ENCODE peak calls at places on chromosomes 4 and X, in seven cellular contexts. One of them, this sample, is unnamed. For H3K4me1 and H3K9me3, the result is how much of the 10 kb centered on the place peaks cover.

GRCh38 chr4:22712105-22712504 is 19.4 kb downstream of the GBA3 start:
- DNase-seq in adrenal gland: no peak
- DNase-seq in CD8-positive, alpha-beta memory T cell: no peak
- DNase-seq in PC-9: no peak
- DNase-seq in sigmoid colon: no peak
- DNase-seq in SJSA1: no peak
- DNase-seq in fibroblast of lung: no peak
- DNase-seq in this sample: no peak

GRCh38 chr4:82592639-82593038 is 30.9 kb upstream of the TMEM150C start:
- DNase-seq in adrenal gland: no peak
- DNase-seq in CD8-positive, alpha-beta memory T cell: no peak
- DNase-seq in PC-9: no peak
- DNase-seq in sigmoid colon: no peak
- DNase-seq in SJSA1: no peak
- DNase-seq in fibroblast of lung: no peak
- DNase-seq in this sample: no peak

GRCh38 chrX:103779156-103779555 is 2.5 kb downstream of the PLP1 start:
- DNase-seq in adrenal gland: peak
- DNase-seq in CD8-positive, alpha-beta memory T cell: no peak
- DNase-seq in PC-9: no peak
- DNase-seq in sigmoid colon: no peak
- DNase-seq in SJSA1: no peak
- DNase-seq in fibroblast of lung: no peak
- DNase-seq in this sample: no peak

GRCh38 chrX:152646961-152647360 is 9.3 kb downstream of the GABRQ start:
- DNase-seq in adrenal gland: no peak
- DNase-seq in CD8-positive, alpha-beta memory T cell: no peak
- DNase-seq in PC-9: no peak
- DNase-seq in sigmoid colon: no peak
- DNase-seq in SJSA1: no peak
- DNase-seq in fibroblast of lung: no peak
- DNase-seq in this sample: no peak

GRCh38 chrX:128634754-128635153 is 582.6 kb upstream of the ACTRT1 start:
- DNase-seq in adrenal gland: no peak
- DNase-seq in CD8-positive, alpha-beta memory T cell: no peak
- DNase-seq in PC-9: no peak
- DNase-seq in sigmoid colon: no peak
- DNase-seq in SJSA1: no peak
- DNase-seq in fibroblast of lung: no peak
- DNase-seq in this sample: no peak

GRCh38 chr4:190019023-190019858 is 7.8 kb downstream of the FRG2 start:
- DNase-seq in adrenal gland: no peak
- DNase-seq in CD8-positive, alpha-beta memory T cell: no peak
- DNase-seq in PC-9: no peak
- DNase-seq in sigmoid colon: no peak
- DNase-seq in SJSA1: no peak
- DNase-seq in fibroblast of lung: no peak
- DNase-seq in this sample: no peak

GRCh38 chr4:84852081-84852480 is 114.4 kb downstream of the WDFY3 start:
- DNase-seq in adrenal gland: no peak
- DNase-seq in CD8-positive, alpha-beta memory T cell: no peak
- DNase-seq in PC-9: no peak
- DNase-seq in sigmoid colon: no peak
- DNase-seq in SJSA1: no peak
- DNase-seq in fibroblast of lung: peak
- DNase-seq in this sample: no peak

GRCh38 chr4:19030536-19030935 is 1009.0 kb upstream of the LCORL start:
- DNase-seq in adrenal gland: no peak
- DNase-seq in CD8-positive, alpha-beta memory T cell: no peak
- DNase-seq in PC-9: no peak
- DNase-seq in sigmoid colon: no peak
- DNase-seq in SJSA1: no peak
- DNase-seq in fibroblast of lung: no peak
- DNase-seq in this sample: no peak

GRCh38 chr4:39330353-39330752 is 35.8 kb downstream of the RFC1 start:
- DNase-seq in adrenal gland: no peak
- DNase-seq in CD8-positive, alpha-beta memory T cell: no peak
- DNase-seq in PC-9: no peak
- DNase-seq in sigmoid colon: no peak
- DNase-seq in SJSA1: no peak
- DNase-seq in fibroblast of lung: no peak
- DNase-seq in this sample: no peak

GRCh38 chr4:23458061-23458460 is 431.8 kb downstream of the PPARGC1A start:
- DNase-seq in adrenal gland: no peak
- DNase-seq in CD8-positive, alpha-beta memory T cell: no peak
- DNase-seq in PC-9: no peak
- DNase-seq in sigmoid colon: no peak
- DNase-seq in SJSA1: no peak
- DNase-seq in fibroblast of lung: no peak
- DNase-seq in this sample: no peak

GRCh38 chr4:8368998-8369397 is 71.5 kb downstream of the ACOX3 start:
- DNase-seq in adrenal gland: no peak
- DNase-seq in CD8-positive, alpha-beta memory T cell: no peak
- DNase-seq in PC-9: no peak
- DNase-seq in sigmoid colon: no peak
- DNase-seq in SJSA1: no peak
- DNase-seq in fibroblast of lung: no peak
- DNase-seq in this sample: no peak

GRCh38 chr4:71074452-71075299 is 81.2 kb downstream of the DCK start:
- DNase-seq in adrenal gland: no peak
- DNase-seq in CD8-positive, alpha-beta memory T cell: no peak
- DNase-seq in PC-9: no peak
- DNase-seq in sigmoid colon: no peak
- DNase-seq in SJSA1: no peak
- DNase-seq in fibroblast of lung: no peak
- DNase-seq in this sample: no peak

GRCh38 chr4:10746371-10747143 is 62.0 kb upstream of the CLNK start:
- DNase-seq in adrenal gland: no peak
- DNase-seq in CD8-positive, alpha-beta memory T cell: no peak
- DNase-seq in PC-9: no peak
- DNase-seq in sigmoid colon: no peak
- DNase-seq in SJSA1: no peak
- DNase-seq in fibroblast of lung: peak
- DNase-seq in this sample: no peak
- H3K27ac ChIP-seq in adrenal gland: no peak
- H3K27ac ChIP-seq in CD8-positive, alpha-beta memory T cell: no peak
- H3K27ac ChIP-seq in PC-9: no peak
- H3K27ac ChIP-seq in sigmoid colon: no peak
- H3K27ac ChIP-seq in SJSA1: no peak
- H3K27ac ChIP-seq in fibroblast of lung: no peak
- H3K27ac ChIP-seq in this sample: no peak

GRCh38 chr4:133550436-133550835 is 401.3 kb downstream of the PCDH10 start:
- DNase-seq in adrenal gland: no peak
- DNase-seq in CD8-positive, alpha-beta memory T cell: no peak
- DNase-seq in PC-9: no peak
- DNase-seq in sigmoid colon: no peak
- DNase-seq in SJSA1: no peak
- DNase-seq in fibroblast of lung: no peak
- DNase-seq in this sample: no peak
- H3K4me1 ChIP-seq in adrenal gland: under half
- H3K4me1 ChIP-seq in CD8-positive, alpha-beta memory T cell: under half
- H3K4me1 ChIP-seq in PC-9: under half
- H3K4me1 ChIP-seq in sigmoid colon: under half
- H3K4me1 ChIP-seq in SJSA1: under half
- H3K4me1 ChIP-seq in fibroblast of lung: under half
- H3K4me1 ChIP-seq in this sample: under half

GRCh38 chr4:43296946-43297528 is 404.5 kb downstream of the GRXCR1 start:
- DNase-seq in adrenal gland: no peak
- DNase-seq in CD8-positive, alpha-beta memory T cell: no peak
- DNase-seq in PC-9: no peak
- DNase-seq in sigmoid colon: no peak
- DNase-seq in SJSA1: no peak
- DNase-seq in fibroblast of lung: no peak
- DNase-seq in this sample: no peak
- H3K9me3 ChIP-seq in adrenal gland: under half
- H3K9me3 ChIP-seq in CD8-positive, alpha-beta memory T cell: under half
- H3K9me3 ChIP-seq in PC-9: under half
- H3K9me3 ChIP-seq in sigmoid colon: under half
- H3K9me3 ChIP-seq in SJSA1: under half
- H3K9me3 ChIP-seq in fibroblast of lung: under half
- H3K9me3 ChIP-seq in this sample: under half

GRCh38 chr4:102823897-102824296 is 3.5 kb downstream of the UBE2D3 start:
- DNase-seq in adrenal gland: no peak
- DNase-seq in CD8-positive, alpha-beta memory T cell: no peak
- DNase-seq in PC-9: no peak
- DNase-seq in sigmoid colon: no peak
- DNase-seq in SJSA1: no peak
- DNase-seq in fibroblast of lung: peak
- DNase-seq in this sample: no peak

GRCh38 chr4:102823464-102823863 is 3.9 kb downstream of the UBE2D3 start:
- DNase-seq in adrenal gland: no peak
- DNase-seq in CD8-positive, alpha-beta memory T cell: no peak
- DNase-seq in PC-9: no peak
- DNase-seq in sigmoid colon: no peak
- DNase-seq in SJSA1: no peak
- DNase-seq in fibroblast of lung: no peak
- DNase-seq in this sample: no peak

GRCh38 chr4:102826105-102826889 is 1.1 kb downstream of the UBE2D3 start:
- DNase-seq in adrenal gland: no peak
- DNase-seq in CD8-positive, alpha-beta memory T cell: no peak
- DNase-seq in PC-9: no peak
- DNase-seq in sigmoid colon: no peak
- DNase-seq in SJSA1: no peak
- DNase-seq in fibroblast of lung: no peak
- DNase-seq in this sample: no peak

GRCh38 chr4:102825261-102826071 is 1.9 kb downstream of the UBE2D3 start:
- DNase-seq in adrenal gland: peak
- DNase-seq in CD8-positive, alpha-beta memory T cell: peak
- DNase-seq in PC-9: no peak
- DNase-seq in sigmoid colon: peak
- DNase-seq in SJSA1: no peak
- DNase-seq in fibroblast of lung: peak
- DNase-seq in this sample: peak

DNA sequence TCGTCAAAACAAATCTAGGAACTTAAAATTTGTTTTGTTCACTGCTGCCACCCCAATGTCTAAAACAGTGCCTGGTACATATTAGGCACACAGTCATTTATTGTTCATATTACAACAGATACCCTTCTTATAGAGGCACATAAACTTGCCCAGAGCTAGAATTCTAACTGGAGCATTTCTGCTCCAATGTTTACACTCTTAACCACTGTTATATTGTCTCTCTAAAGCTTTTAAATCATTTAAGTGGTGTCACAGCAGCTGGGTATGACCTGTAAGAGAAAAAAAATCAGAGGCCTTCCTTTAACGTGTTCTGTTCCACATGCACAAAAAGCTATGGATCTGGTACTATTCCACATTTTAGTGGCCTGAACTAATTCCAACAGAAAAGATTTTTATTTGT is 3.0 kb downstream of the UBE2D3 start:
- DNase-seq in adrenal gland: no peak
- DNase-seq in CD8-positive, alpha-beta memory T cell: no peak
- DNase-seq in PC-9: no peak
- DNase-seq in sigmoid colon: no peak
- DNase-seq in SJSA1: no peak
- DNase-seq in fibroblast of lung: peak
- DNase-seq in this sample: no peak
- H3K27ac ChIP-seq in adrenal gland: peak
- H3K27ac ChIP-seq in CD8-positive, alpha-beta memory T cell: peak
- H3K27ac ChIP-seq in PC-9: peak
- H3K27ac ChIP-seq in sigmoid colon: peak
- H3K27ac ChIP-seq in SJSA1: no peak
- H3K27ac ChIP-seq in fibroblast of lung: peak
- H3K27ac ChIP-seq in this sample: no peak

GRCh38 chrX:120751683-120752082 is 121.8 kb upstream of the C1GALT1C1 start:
- DNase-seq in adrenal gland: no peak
- DNase-seq in CD8-positive, alpha-beta memory T cell: no peak
- DNase-seq in PC-9: no peak
- DNase-seq in sigmoid colon: no peak
- DNase-seq in SJSA1: no peak
- DNase-seq in fibroblast of lung: no peak
- DNase-seq in this sample: no peak

GRCh38 chrX:120755066-120755846 is 120.4 kb downstream of the CT47B1 start:
- DNase-seq in adrenal gland: no peak
- DNase-seq in CD8-positive, alpha-beta memory T cell: no peak
- DNase-seq in PC-9: no peak
- DNase-seq in sigmoid colon: no peak
- DNase-seq in SJSA1: no peak
- DNase-seq in fibroblast of lung: no peak
- DNase-seq in this sample: no peak

GRCh38 chrX:120753413-120754251 is 122.0 kb downstream of the CT47B1 start:
- DNase-seq in adrenal gland: no peak
- DNase-seq in CD8-positive, alpha-beta memory T cell: no peak
- DNase-seq in PC-9: no peak
- DNase-seq in sigmoid colon: no peak
- DNase-seq in SJSA1: no peak
- DNase-seq in fibroblast of lung: no peak
- DNase-seq in this sample: no peak

GRCh38 chrX:120750381-120750780 is 120.5 kb upstream of the C1GALT1C1 start:
- DNase-seq in adrenal gland: no peak
- DNase-seq in CD8-positive, alpha-beta memory T cell: no peak
- DNase-seq in PC-9: no peak
- DNase-seq in sigmoid colon: no peak
- DNase-seq in SJSA1: no peak
- DNase-seq in fibroblast of lung: no peak
- DNase-seq in this sample: no peak

DNA sequence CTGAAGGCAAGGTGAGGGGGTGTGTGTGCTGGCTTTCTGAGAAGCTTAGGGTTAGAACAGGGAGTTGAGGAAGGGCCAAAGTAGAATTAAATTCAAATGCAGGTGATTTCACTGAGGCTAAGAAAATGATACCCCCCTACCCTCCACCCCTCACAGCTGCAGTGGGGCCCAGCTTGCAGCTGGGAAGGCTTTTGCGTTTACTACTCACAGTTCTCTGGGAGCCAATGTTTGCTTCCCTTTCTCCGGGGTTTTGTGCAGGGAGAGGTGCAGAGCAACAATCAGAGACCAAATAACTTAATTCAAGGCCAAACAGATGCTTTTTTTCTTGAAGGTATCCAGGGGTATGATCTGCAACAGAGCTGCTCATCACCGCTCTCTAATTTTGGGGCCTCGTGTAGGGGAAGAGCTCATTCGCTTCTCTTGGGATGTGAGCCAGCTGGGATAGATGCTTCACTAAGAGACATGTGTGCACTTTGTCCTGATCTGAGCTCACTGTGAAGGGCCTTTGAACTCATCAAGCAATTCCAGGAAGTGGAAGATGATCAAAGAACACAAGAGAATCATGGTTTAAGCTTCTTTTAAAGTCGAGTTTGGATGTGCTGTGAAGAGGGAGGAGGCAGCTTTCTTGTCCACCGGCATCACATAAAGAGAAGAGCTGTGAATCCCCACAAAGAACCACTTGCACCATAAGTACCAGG is 122.7 kb upstream of the C1GALT1C1 start:
- DNase-seq in adrenal gland: no peak
- DNase-seq in CD8-positive, alpha-beta memory T cell: no peak
- DNase-seq in PC-9: no peak
- DNase-seq in sigmoid colon: no peak
- DNase-seq in SJSA1: no peak
- DNase-seq in fibroblast of lung: no peak
- DNase-seq in this sample: no peak
- H3K4me1 ChIP-seq in adrenal gland: under half
- H3K4me1 ChIP-seq in CD8-positive, alpha-beta memory T cell: under half
- H3K4me1 ChIP-seq in PC-9: under half
- H3K4me1 ChIP-seq in sigmoid colon: under half
- H3K4me1 ChIP-seq in SJSA1: under half
- H3K4me1 ChIP-seq in fibroblast of lung: under half
- H3K4me1 ChIP-seq in this sample: under half

GRCh38 chr4:161148051-161148450 is 1015.7 kb downstream of the FSTL5 start:
- DNase-seq in adrenal gland: no peak
- DNase-seq in CD8-positive, alpha-beta memory T cell: no peak
- DNase-seq in PC-9: no peak
- DNase-seq in sigmoid colon: no peak
- DNase-seq in SJSA1: no peak
- DNase-seq in fibroblast of lung: no peak
- DNase-seq in this sample: no peak

GRCh38 chr4:161143375-161143774 is 1020.4 kb downstream of the FSTL5 start:
- DNase-seq in adrenal gland: no peak
- DNase-seq in CD8-positive, alpha-beta memory T cell: no peak
- DNase-seq in PC-9: no peak
- DNase-seq in sigmoid colon: no peak
- DNase-seq in SJSA1: no peak
- DNase-seq in fibroblast of lung: no peak
- DNase-seq in this sample: no peak
- H3K9me3 ChIP-seq in adrenal gland: under half
- H3K9me3 ChIP-seq in CD8-positive, alpha-beta memory T cell: under half
- H3K9me3 ChIP-seq in PC-9: under half
- H3K9me3 ChIP-seq in sigmoid colon: under half
- H3K9me3 ChIP-seq in SJSA1: under half
- H3K9me3 ChIP-seq in fibroblast of lung: under half
- H3K9me3 ChIP-seq in this sample: under half

This sample was measured in CD8-positive, alpha-beta T cell.